ENCODE peak calls at places on chromosome 7, in seven cellular contexts. Q is activated CD8-positive, alpha-beta memory T cell treated with anti-CD3 and anti-CD28 coated beads for 1 hour; O is left lung; S is Daoy; V is amniotic stem cell; G is astrocyte; X is G401. J is an unnamed sample.

GRCh38 chr7:4079366-4079765 is 602.7 kb upstream of the FOXK1 start:
- DNase-seq in X (no peak), G (no peak), O (no peak), V (no peak), S (no peak), Q (no peak), J (no peak)

GRCh38 chr7:90594791-90595317 is 1.3 kb upstream of the CDK14 start:
- DNase-seq in G (peak), Q (no peak), V (peak), S (peak), O (peak), X (peak), J (peak)

GRCh38 chr7:37411444-37412034 is 37.1 kb downstream of the ELMO1 start:
- DNase-seq in O (no peak), G (no peak), X (no peak), Q (no peak), S (no peak), V (no peak), J (no peak)

GRCh38 chr7:152859781-152860191 is 100.2 kb downstream of the ACTR3B start:
- DNase-seq in V (no peak), Q (no peak), X (no peak), O (no peak), G (no peak), S (peak), J (peak)

GRCh38 chr7:99311702-99312101 is 14.0 kb upstream of the ARPC1A start:
- DNase-seq in S (no peak), X (no peak), Q (no peak), V (no peak), O (no peak), G (no peak), J (no peak)

GRCh38 chr7:24052572-24053223 is 231.3 kb upstream of the NPY start:
- DNase-seq in G (peak), Q (no peak), X (no peak), O (no peak), S (peak), V (peak), J (peak)

GRCh38 chr7:137625197-137625596 is 221.6 kb downstream of the DGKI start:
- DNase-seq in X (no peak), Q (no peak), S (peak), G (no peak), V (no peak), O (no peak), J (no peak)

GRCh38 chr7:2488272-2488645 is 12.1 kb upstream of the GRIFIN start:
- DNase-seq in Q (no peak), X (no peak), G (no peak), V (no peak), O (no peak), S (no peak), J (no peak)

GRCh38 chr7:84196007-84196551 is 1.5 kb upstream of the SEMA3A start:
- DNase-seq in V (no peak), O (no peak), G (peak), X (no peak), Q (no peak), S (peak), J (peak)

GRCh38 chr7:28190077-28190476 is 9.5 kb upstream of the JAZF1 start:
- DNase-seq in O (no peak), V (no peak), S (no peak), X (no peak), Q (no peak), G (no peak), J (no peak)

GRCh38 chr7:39950473-39951155 is 558 bp downstream of the CDK13 start:
- DNase-seq in V (no peak), G (peak), S (peak), Q (peak), O (peak), X (peak), J (peak)

GRCh38 chr7:128794020-128794419 is 2.3 kb downstream of the CCDC136 start:
- DNase-seq in V (no peak), X (peak), Q (no peak), G (no peak), O (no peak), S (no peak), J (no peak)

GRCh38 chr7:43112088-43112940 is at the start of gene HECW1:
- DNase-seq in X (peak), G (no peak), O (no peak), V (no peak), S (peak), Q (no peak), J (no peak)